ENCODE peak calls at places on chromosomes 16 and 17, in four cellular contexts. O is T47D, H is neural crest cell, Q is NCI-H460. R is an unnamed sample.

GRCh38 chr16:85523602-85524364 is 89.3 kb upstream of the GSE1 start:
- DNase-seq in O (peak; percentile 76), H (no peak), Q (peak; percentile 45), R (no peak)

GRCh38 chr16:7055443-7055842 is 277.2 kb upstream of the RBFOX1 start:
- DNase-seq in O (no peak), H (no peak), Q (no peak), R (no peak)

GRCh38 chr17:5797447-5797846 is 213.1 kb upstream of the NLRP1 start:
- DNase-seq in O (no peak), H (no peak), Q (no peak), R (no peak)

GRCh38 chr16:70769131-70769530 is 31.8 kb downstream of the VAC14 start:
- DNase-seq in O (no peak), H (no peak), Q (no peak), R (no peak)

GRCh38 chr16:10521681-10522274 is 58.6 kb downstream of the EMP2 start:
- DNase-seq in O (peak; percentile 43), H (peak; percentile 60), Q (peak; percentile 65), R (peak; percentile 67)

GRCh38 chr17:38601539-38602351 is 4.0 kb downstream of the SRCIN1 start:
- DNase-seq in O (no peak), H (no peak), Q (no peak), R (peak; percentile 80)

GRCh38 chr17:77002103-77003045 is 134.2 kb downstream of the MGAT5B start:
- DNase-seq in O (no peak), H (no peak), Q (no peak), R (peak; percentile 83)

GRCh38 chr17:74271902-74272563 is 2.0 kb upstream of the DNAI2 start:
- DNase-seq in O (no peak), H (no peak), Q (no peak), R (no peak)

GRCh38 chr17:14381606-14382005 is 80.7 kb downstream of the HS3ST3B1 start:
- DNase-seq in O (no peak), H (no peak), Q (no peak), R (no peak)

GRCh38 chr17:64081802-64082799 is 47.8 kb downstream of the ERN1 start:
- DNase-seq in O (no peak), H (no peak), Q (peak; percentile 97), R (no peak)

GRCh38 chr17:45423304-45423703 is 9.4 kb downstream of the ARHGAP27 start:
- DNase-seq in O (no peak), H (no peak), Q (no peak), R (no peak)

GRCh38 chr17:75367312-75367711 is 38.2 kb downstream of the GRB2 start:
- DNase-seq in O (no peak), H (no peak), Q (no peak), R (no peak)

GRCh38 chr16:21083729-21084268 is 66.8 kb downstream of the DNAH3 start:
- DNase-seq in O (no peak), H (peak; percentile 63), Q (peak; percentile 52), R (peak; percentile 77)

GRCh38 chr16:85264752-85265151 is 152.5 kb upstream of the CIBAR2 start:
- DNase-seq in O (no peak), H (no peak), Q (no peak), R (no peak)

GRCh38 chr17:48194097-48194550 is 86.6 kb downstream of the SNX11 start:
- DNase-seq in O (no peak), H (no peak), Q (no peak), R (no peak)

GRCh38 chr17:45429338-45430005 is 3.2 kb downstream of the ARHGAP27 start:
- DNase-seq in O (no peak), H (no peak), Q (no peak), R (peak; percentile 79)

GRCh38 chr16:58025351-58026138 is at the start of gene MMP15:
- DNase-seq in O (peak; percentile 72), H (peak; percentile 58), Q (peak; percentile 58), R (peak; percentile 89)

GRCh38 chr16:70694088-70694487 is 8.2 kb upstream of the MTSS2 start:
- DNase-seq in O (no peak), H (no peak), Q (peak; percentile 30), R (no peak)